ENCODE peak calls at places on chromosomes 16 and 17, in eight cellular contexts. X, O, I, V, T, L, C and S are unnamed samples.
A peak's percentile ranks its signal among the peaks of the same experiment; 100 is the strongest.

GRCh38 chr16:15874745-15875314 is 13.6 kb downstream of the CEP20 start:
- DNase-seq in C (peak; percentile 75), V (no peak), T (peak; percentile 39), X (peak; percentile 20), I (peak; percentile 76), L (peak; percentile 50), O (no peak), S (no peak)

GRCh38 chr17:67629963-67630320 is 87.8 kb upstream of the NOL11 start:
- DNase-seq in X (no peak), V (no peak), C (peak; percentile 36), I (peak; percentile 82), L (no peak), T (no peak), O (no peak), S (peak; percentile 43)

GRCh38 chr17:27452828-27453227 is 3.4 kb upstream of the KSR1 start:
- DNase-seq in L (no peak), C (no peak), I (no peak), V (no peak), T (no peak), X (no peak), O (no peak), S (no peak)

GRCh38 chr16:85935957-85936760 is 37.2 kb downstream of the IRF8 start:
- DNase-seq in C (no peak), V (no peak), T (no peak), X (no peak), O (peak; percentile 65), L (no peak), I (no peak), S (peak; percentile 82)

GRCh38 chr17:65158081-65158480 is 20.9 kb downstream of the RGS9 start:
- DNase-seq in I (no peak), T (no peak), O (no peak), C (no peak), L (no peak), V (no peak), X (no peak), S (no peak)

GRCh38 chr17:15237106-15237425 is 28.1 kb downstream of the PMP22 start:
- DNase-seq in O (no peak), V (no peak), X (no peak), L (no peak), C (no peak), T (no peak), I (no peak), S (no peak)

GRCh38 chr17:57685499-57686132 is 59.5 kb downstream of the CCDC182 start:
- DNase-seq in C (no peak), V (no peak), L (no peak), T (peak; percentile 19), I (no peak), X (no peak), O (no peak), S (no peak)

GRCh38 chr17:37239690-37240344 is 136.0 kb upstream of the C17orf78 start:
- DNase-seq in T (no peak), O (no peak), V (no peak), C (peak; percentile 46), X (no peak), L (no peak), I (peak; percentile 54), S (peak; percentile 28)

GRCh38 chr16:67801889-67802288 is 4.5 kb downstream of the RANBP10 start:
- DNase-seq in V (no peak), O (no peak), L (no peak), C (no peak), I (no peak), X (no peak), T (no peak), S (no peak)

GRCh38 chr17:45242015-45242414 is 19.9 kb downstream of the SPATA32 start:
- DNase-seq in T (no peak), C (no peak), L (no peak), V (no peak), I (no peak), O (no peak), X (no peak), S (no peak)

GRCh38 chr17:81523139-81524062 is 4.8 kb upstream of the FSCN2 start:
- DNase-seq in V (no peak), L (no peak), X (peak; percentile 32), C (peak; percentile 51), T (no peak), O (no peak), I (peak; percentile 71), S (no peak)

GRCh38 chr17:72850410-72850809 is 242.1 kb downstream of the SLC39A11 start:
- DNase-seq in V (no peak), X (no peak), I (peak; percentile 66), C (peak; percentile 34), O (no peak), T (no peak), L (no peak), S (no peak)

GRCh38 chr17:63476857-63477470 is at the start of gene ACE:
- DNase-seq in X (peak; percentile 45), T (no peak), L (peak; percentile 90), C (no peak), I (no peak), V (peak; percentile 53), O (no peak), S (no peak)

GRCh38 chr17:28726396-28726911 is 421 bp upstream of the TLCD1 start:
- DNase-seq in V (peak; percentile 81), X (no peak), I (peak; percentile 32), T (peak; percentile 76), C (peak; percentile 67), O (peak; percentile 66), L (peak; percentile 88), S (peak; percentile 64)

GRCh38 chr16:17467923-17468540 is 2.7 kb downstream of the XYLT1 start:
- DNase-seq in V (peak; percentile 64), T (no peak), X (peak; percentile 44), C (peak; percentile 6), O (peak; percentile 45), L (peak; percentile 80), I (peak; percentile 76), S (no peak)

GRCh38 chr17:14014647-14015046 is 54.7 kb upstream of the COX10 start:
- DNase-seq in L (no peak), X (no peak), I (peak; percentile 13), V (no peak), C (peak; percentile 27), T (no peak), O (no peak), S (no peak)

GRCh38 chr17:60602385-60602742 is 2.4 kb downstream of the PPM1D start:
- DNase-seq in V (no peak), T (no peak), O (no peak), I (peak; percentile 14), L (peak; percentile 33), X (no peak), C (peak; percentile 30), S (no peak)

GRCh38 chr17:1533649-1534325 is 17.4 kb upstream of the INPP5K start:
- DNase-seq in O (no peak), I (no peak), X (no peak), C (no peak), L (no peak), T (no peak), V (no peak), S (no peak)

DNA sequence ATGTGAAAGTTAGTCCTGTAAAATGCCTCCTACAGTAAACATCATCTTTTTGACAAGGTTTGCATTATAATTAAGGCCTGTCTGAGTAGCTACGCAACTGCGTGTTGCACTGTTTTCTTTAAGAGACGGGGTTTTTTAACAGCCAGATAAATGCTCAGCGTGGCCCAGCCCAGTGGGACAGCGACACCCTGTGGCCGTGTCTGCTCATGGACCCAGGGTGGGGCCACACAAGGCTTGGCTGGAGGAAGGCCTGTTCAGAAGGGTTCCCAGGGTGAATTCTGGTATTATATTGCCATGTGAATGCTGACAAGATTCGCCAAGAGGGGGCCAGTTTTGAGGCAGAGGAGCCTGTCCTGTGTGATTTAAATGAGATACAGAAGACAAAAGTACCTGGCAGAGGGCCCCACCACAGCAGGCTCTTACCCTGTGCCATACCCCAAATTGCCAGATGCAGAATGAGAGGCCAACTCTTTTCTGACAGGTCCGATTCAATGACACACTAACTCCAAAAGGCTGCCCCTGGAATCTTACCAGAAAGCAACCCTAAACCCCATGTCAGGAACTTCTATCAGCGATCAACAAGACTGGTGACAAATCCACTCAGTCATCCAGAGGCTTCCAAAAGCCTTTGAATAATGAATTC is 65.9 kb upstream of the IRX6 start:
- DNase-seq in L (peak; percentile 86), X (peak; percentile 39), T (peak; percentile 72), C (peak; percentile 62), O (peak; percentile 41), I (peak; percentile 71), V (peak; percentile 61), S (peak; percentile 29)
- TF ChIP-seq CTCF in L (peak; percentile 67), X (peak; percentile 25), T (peak; percentile 38), C (peak; percentile 79), O (no peak), I (peak; percentile 91), V (peak; percentile 85), S (peak; percentile 37)

DNA sequence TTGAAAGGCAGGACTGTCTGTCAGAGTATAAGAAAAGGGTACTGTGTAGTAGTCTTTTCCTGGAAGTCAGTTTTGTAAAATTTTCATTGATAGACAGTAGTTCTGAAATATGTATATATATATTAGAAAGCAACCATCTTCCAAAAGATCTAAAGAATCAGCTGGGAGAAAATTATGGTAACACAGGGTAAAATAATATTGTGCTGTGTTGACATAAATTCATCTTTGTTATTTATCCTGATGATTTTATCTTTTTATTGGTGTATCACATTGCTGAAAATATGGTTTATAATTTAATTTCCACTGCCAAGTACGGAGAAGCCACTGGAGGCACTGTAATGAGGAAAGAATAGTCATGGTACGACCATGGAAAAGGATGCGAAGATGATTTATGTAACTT is 324.9 kb downstream of the CA10 start:
- DNase-seq in O (no peak), C (no peak), L (no peak), T (no peak), V (no peak), X (no peak), I (no peak), S (no peak)
- TF ChIP-seq CTCF in O (no peak), C (no peak), L (no peak), T (no peak), V (no peak), X (no peak), I (no peak), S (no peak)

DNA sequence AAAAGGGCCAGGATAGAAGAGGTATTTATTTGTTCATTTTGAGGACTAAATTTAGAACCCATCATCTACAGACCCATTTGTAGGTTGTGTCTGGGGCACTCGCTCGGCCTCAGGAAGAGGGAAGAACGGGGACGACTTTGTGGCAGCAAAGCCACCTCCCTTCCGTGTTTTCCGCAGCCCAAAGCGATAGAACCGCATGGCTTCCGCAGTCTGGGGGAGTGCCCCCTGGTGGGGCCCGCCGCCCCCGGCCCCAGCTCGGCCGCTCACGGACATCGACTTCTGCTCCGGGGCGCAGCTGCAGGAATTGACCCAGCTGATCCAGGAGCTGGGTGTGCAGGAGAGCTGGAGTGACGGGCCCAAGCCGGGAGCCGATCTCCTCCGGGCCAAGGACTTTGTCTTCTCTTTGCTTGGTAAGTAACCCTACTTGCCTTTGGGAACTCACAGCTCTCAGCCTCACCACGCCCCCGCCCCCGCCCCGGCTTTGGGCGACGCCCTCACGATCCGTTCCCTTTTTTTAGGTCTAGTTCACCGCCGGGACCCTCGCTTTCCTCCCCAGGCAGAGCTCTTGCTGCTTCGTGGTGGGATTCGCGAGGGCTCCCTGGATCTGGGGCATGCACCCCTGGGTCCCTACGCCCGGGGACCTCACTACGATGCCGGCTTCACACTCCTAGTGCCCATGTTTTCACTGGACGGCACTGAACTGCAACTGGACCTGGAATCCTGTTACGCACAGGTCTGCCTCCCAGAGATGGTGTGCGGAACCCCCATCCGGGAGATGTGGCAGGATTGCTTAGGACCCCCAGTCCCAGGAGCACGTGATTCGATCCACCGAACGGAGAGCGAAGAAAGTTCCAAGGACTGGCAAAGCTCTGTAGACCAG is 681 bp downstream of the TMEM102 start:
- DNase-seq in T (peak; percentile 49), X (peak; percentile 48), O (peak; percentile 67), C (peak; percentile 67), L (peak; percentile 78), V (peak; percentile 67), I (no peak), S (peak; percentile 54)
- TF ChIP-seq CTCF in T (no peak), X (no peak), O (peak; percentile 63), C (peak; percentile 23), L (no peak), V (no peak), I (no peak), S (peak; percentile 17)

GRCh38 chr16:76668207-76668725 is 391.1 kb downstream of the CNTNAP4 start:
- DNase-seq in C (no peak), T (no peak), O (no peak), X (no peak), I (no peak), V (no peak), L (no peak), S (no peak)
- TF ChIP-seq CTCF in C (no peak), T (no peak), O (no peak), X (no peak), I (no peak), V (no peak), L (no peak), S (no peak)